ENCODE peak calls at places on chromosomes 7 and 10, in seven cellular contexts. O is globus pallidus, W is coronary artery, T is fibroblast of mammary gland, V is renal cortical epithelial cell, K is H7, N is NCI-H2171. I is an unnamed sample.

GRCh38 chr7:125661677-125662076 is 732.1 kb upstream of the POT1 start:
- DNase-seq in O (no peak), W (no peak), T (no peak), V (no peak), K (no peak), N (no peak), I (no peak)

GRCh38 chr10:59993931-59994330 is 87.6 kb upstream of the CCDC6 start:
- DNase-seq in O (no peak), W (no peak), T (peak), V (peak), K (no peak), N (no peak), I (no peak)

GRCh38 chr10:97291357-97292096 is 910 bp downstream of the ARHGAP19 start:
- DNase-seq in O (no peak), W (no peak), T (no peak), V (no peak), K (peak), N (no peak), I (no peak)

GRCh38 chr7:158023563-158024350 is 563.9 kb downstream of the PTPRN2 start:
- DNase-seq in O (peak), W (peak), T (no peak), V (no peak), K (no peak), N (no peak), I (peak)

GRCh38 chr10:102247724-102248123 is 2.4 kb downstream of the GBF1 start:
- DNase-seq in O (peak), W (no peak), T (no peak), V (no peak), K (no peak), N (no peak), I (no peak)

GRCh38 chr10:98404571-98405396 is 10.2 kb downstream of the PYROXD2 start:
- DNase-seq in O (no peak), W (no peak), T (peak), V (peak), K (no peak), N (no peak), I (no peak)

GRCh38 chr7:158044156-158044823 is 543.3 kb downstream of the PTPRN2 start:
- DNase-seq in O (no peak), W (no peak), T (no peak), V (no peak), K (no peak), N (no peak), I (peak)

GRCh38 chr7:91512958-91513357 is 248.7 kb downstream of the FZD1 start:
- DNase-seq in O (no peak), W (no peak), T (peak), V (peak), K (no peak), N (no peak), I (no peak)

GRCh38 chr10:34119456-34119855 is 695.6 kb downstream of the PARD3 start:
- DNase-seq in O (no peak), W (no peak), T (no peak), V (no peak), K (no peak), N (no peak), I (no peak)

GRCh38 chr7:134758981-134759380 is 20.5 kb upstream of the CALD1 start:
- DNase-seq in O (no peak), W (no peak), T (no peak), V (no peak), K (no peak), N (no peak), I (no peak)

GRCh38 chr10:48550977-48551376 is 53.9 kb downstream of the ARHGAP22 start:
- DNase-seq in O (no peak), W (peak), T (no peak), V (no peak), K (no peak), N (no peak), I (no peak)

GRCh38 chr10:76582536-76582935 is 1055.1 kb downstream of the KCNMA1 start:
- DNase-seq in O (no peak), W (no peak), T (no peak), V (no peak), K (no peak), N (no peak), I (no peak)

GRCh38 chr10:59362991-59363390 is 642 bp upstream of the FAM13C start:
- DNase-seq in O (peak), W (peak), T (peak), V (peak), K (peak), N (no peak), I (peak)

GRCh38 chr7:2217206-2217605 is 15.5 kb downstream of the MAD1L1 start:
- DNase-seq in O (no peak), W (no peak), T (no peak), V (no peak), K (no peak), N (no peak), I (no peak)

GRCh38 chr10:103458720-103459119 is at the start of gene CALHM1:
- DNase-seq in O (no peak), W (no peak), T (no peak), V (no peak), K (peak), N (no peak), I (no peak)

GRCh38 chr7:127715272-127715671 is 63.3 kb downstream of the SND1 start:
- DNase-seq in O (no peak), W (no peak), T (no peak), V (no peak), K (no peak), N (no peak), I (no peak)

GRCh38 chr10:101467286-101467770 is 113.4 kb downstream of the BTRC start:
- DNase-seq in O (peak), W (no peak), T (peak), V (peak), K (peak), N (no peak), I (no peak)

GRCh38 chr10:99845837-99846382 is 63.5 kb downstream of the ABCC2 start:
- DNase-seq in O (peak), W (peak), T (peak), V (peak), K (peak), N (peak), I (peak)

GRCh38 chr10:112177247-112177646 is 6.3 kb downstream of the GPAM start:
- DNase-seq in O (no peak), W (no peak), T (no peak), V (no peak), K (no peak), N (no peak), I (no peak)

GRCh38 chr7:42714361-42714760 is 197.5 kb downstream of the C7orf25 start:
- DNase-seq in O (no peak), W (no peak), T (no peak), V (no peak), K (no peak), N (no peak), I (no peak)

GRCh38 chr7:42677751-42678231 is 234.1 kb downstream of the C7orf25 start:
- DNase-seq in O (no peak), W (no peak), T (peak), V (peak), K (no peak), N (no peak), I (peak)

GRCh38 chr10:112517381-112517976 is 70.5 kb downstream of the VTI1A start:
- DNase-seq in O (no peak), W (no peak), T (no peak), V (peak), K (no peak), N (no peak), I (no peak)

GRCh38 chr7:4270941-4271715 is 411.0 kb upstream of the FOXK1 start:
- DNase-seq in O (no peak), W (no peak), T (no peak), V (no peak), K (peak), N (no peak), I (no peak)

GRCh38 chr7:99089914-99090629 is 53.8 kb downstream of the SMURF1 start:
- DNase-seq in O (no peak), W (no peak), T (no peak), V (no peak), K (no peak), N (no peak), I (no peak)